ENCODE peak calls at places on chromosomes 4 and X, in five cellular contexts. One of them, this sample, is unnamed.

GRCh38 chr4:25814323-25814722 is 48.5 kb downstream of the SEL1L3 start:
- DNase-seq in A673: no peak
- DNase-seq in pancreas: no peak
- DNase-seq in NCI-H748 treated with DMSO at 0.1 percent for 48 hours: no peak
- DNase-seq in iPS-NIHi11: no peak
- DNase-seq in this sample: no peak

GRCh38 chrX:34875204-34875603 is 67.4 kb upstream of the FAM47B start:
- DNase-seq in A673: no peak
- DNase-seq in pancreas: no peak
- DNase-seq in NCI-H748 treated with DMSO at 0.1 percent for 48 hours: no peak
- DNase-seq in iPS-NIHi11: no peak
- DNase-seq in this sample: no peak

GRCh38 chr4:139018501-139018900 is 2.9 kb downstream of the NOCT start:
- DNase-seq in A673: no peak
- DNase-seq in pancreas: no peak
- DNase-seq in NCI-H748 treated with DMSO at 0.1 percent for 48 hours: no peak
- DNase-seq in iPS-NIHi11: no peak
- DNase-seq in this sample: no peak

GRCh38 chr4:37802068-37802666 is 24.3 kb upstream of the PGM2 start:
- DNase-seq in A673: peak; percentile 71
- DNase-seq in pancreas: peak; percentile 55
- DNase-seq in NCI-H748 treated with DMSO at 0.1 percent for 48 hours: peak; percentile 51
- DNase-seq in iPS-NIHi11: peak; percentile 67
- DNase-seq in this sample: peak; percentile 84

GRCh38 chr4:27357283-27357682 is 496.6 kb downstream of the STIM2 start:
- DNase-seq in A673: peak; percentile 14
- DNase-seq in pancreas: no peak
- DNase-seq in NCI-H748 treated with DMSO at 0.1 percent for 48 hours: peak; percentile 31
- DNase-seq in iPS-NIHi11: no peak
- DNase-seq in this sample: peak; percentile 17

GRCh38 chr4:24024157-24024556 is 134.3 kb upstream of the PPARGC1A start:
- DNase-seq in A673: no peak
- DNase-seq in pancreas: no peak
- DNase-seq in NCI-H748 treated with DMSO at 0.1 percent for 48 hours: no peak
- DNase-seq in iPS-NIHi11: no peak
- DNase-seq in this sample: no peak

GRCh38 chr4:13543648-13544555 is at the start of gene NKX3-2:
- DNase-seq in A673: peak; percentile 16
- DNase-seq in pancreas: no peak
- DNase-seq in NCI-H748 treated with DMSO at 0.1 percent for 48 hours: no peak
- DNase-seq in iPS-NIHi11: peak; percentile 49
- DNase-seq in this sample: no peak

GRCh38 chr4:29549308-29549707 is 1170.9 kb upstream of the PCDH7 start:
- DNase-seq in A673: no peak
- DNase-seq in pancreas: no peak
- DNase-seq in NCI-H748 treated with DMSO at 0.1 percent for 48 hours: no peak
- DNase-seq in iPS-NIHi11: no peak
- DNase-seq in this sample: no peak

GRCh38 chrX:100980608-100981497 is 11.3 kb downstream of the ARL13A start:
- DNase-seq in A673: no peak
- DNase-seq in pancreas: peak; percentile 18
- DNase-seq in NCI-H748 treated with DMSO at 0.1 percent for 48 hours: no peak
- DNase-seq in iPS-NIHi11: peak; percentile 3
- DNase-seq in this sample: no peak

GRCh38 chr4:114924311-114924710 is 189.1 kb downstream of the NDST4 start:
- DNase-seq in A673: peak; percentile 89
- DNase-seq in pancreas: no peak
- DNase-seq in NCI-H748 treated with DMSO at 0.1 percent for 48 hours: no peak
- DNase-seq in iPS-NIHi11: peak; percentile 39
- DNase-seq in this sample: peak; percentile 88

GRCh38 chrX:8848921-8849320 is 47.7 kb upstream of the FAM9A start:
- DNase-seq in A673: no peak
- DNase-seq in pancreas: no peak
- DNase-seq in NCI-H748 treated with DMSO at 0.1 percent for 48 hours: no peak
- DNase-seq in iPS-NIHi11: no peak
- DNase-seq in this sample: no peak

GRCh38 chr4:129526812-129527211 is 430.9 kb downstream of the C4orf33 start:
- DNase-seq in A673: peak; percentile 40
- DNase-seq in pancreas: no peak
- DNase-seq in NCI-H748 treated with DMSO at 0.1 percent for 48 hours: no peak
- DNase-seq in iPS-NIHi11: no peak
- DNase-seq in this sample: peak; percentile 15

GRCh38 chr4:81736324-81736723 is 264.6 kb upstream of the RASGEF1B start:
- DNase-seq in A673: no peak
- DNase-seq in pancreas: no peak
- DNase-seq in NCI-H748 treated with DMSO at 0.1 percent for 48 hours: no peak
- DNase-seq in iPS-NIHi11: no peak
- DNase-seq in this sample: peak; percentile 40

GRCh38 chr4:25100156-25100555 is 60.1 kb downstream of the SEPSECS start:
- DNase-seq in A673: no peak
- DNase-seq in pancreas: no peak
- DNase-seq in NCI-H748 treated with DMSO at 0.1 percent for 48 hours: no peak
- DNase-seq in iPS-NIHi11: no peak
- DNase-seq in this sample: no peak

GRCh38 chr4:117796677-117797076 is 237.6 kb upstream of the NDST3 start:
- DNase-seq in A673: peak; percentile 30
- DNase-seq in pancreas: no peak
- DNase-seq in NCI-H748 treated with DMSO at 0.1 percent for 48 hours: peak; percentile 40
- DNase-seq in iPS-NIHi11: no peak
- DNase-seq in this sample: no peak

GRCh38 chr4:122542411-122543236 is 78.2 kb downstream of the IL21 start:
- DNase-seq in A673: no peak
- DNase-seq in pancreas: no peak
- DNase-seq in NCI-H748 treated with DMSO at 0.1 percent for 48 hours: no peak
- DNase-seq in iPS-NIHi11: no peak
- DNase-seq in this sample: no peak